ENCODE peak calls at places on chromosomes 16 and 17, in six cellular contexts. B, W, Z, A, D and Q are unnamed samples. For H3K4me1, the result is how much of the 10 kb centered on the place peaks cover.

GRCh38 chr17:29825604-29826003 is 104.4 kb downstream of the SSH2 start:
- ATAC-seq in W (no peak), A (peak), B (no peak), Z (no peak), D (no peak), Q (no peak)

GRCh38 chr17:45235071-45236001 is 13.7 kb downstream of the FMNL1 start:
- ATAC-seq in D (peak), B (no peak), A (peak), Z (peak), W (peak), Q (peak)

GRCh38 chr17:50660042-50660886 is 25.6 kb downstream of the ABCC3 start:
- ATAC-seq in W (no peak), A (peak), D (no peak), B (peak), Z (no peak), Q (peak)

GRCh38 chr16:66337434-66338188 is 28.9 kb upstream of the CDH5 start:
- ATAC-seq in A (peak), B (no peak), D (no peak), W (no peak), Z (no peak), Q (no peak)

GRCh38 chr16:6375471-6376075 is 957.1 kb upstream of the RBFOX1 start:
- ATAC-seq in D (no peak), W (no peak), A (no peak), Z (no peak), B (no peak), Q (no peak)

GRCh38 chr17:50765454-50766221 is 1.7 kb downstream of the ANKRD40CL start:
- ATAC-seq in D (peak), Z (no peak), W (no peak), A (peak), B (peak), Q (peak)

GRCh38 chr17:77526259-77526711 is 385.5 kb downstream of the SEC14L1 start:
- ATAC-seq in B (no peak), D (no peak), W (no peak), Z (no peak), A (no peak), Q (no peak)

GRCh38 chr16:29844575-29845331 is 18.3 kb downstream of the CDIPT start:
- ATAC-seq in A (no peak), Z (no peak), W (no peak), D (peak), B (peak), Q (peak)

GRCh38 chr17:66312912-66313311 is 10.5 kb downstream of the PRKCA start:
- ATAC-seq in W (no peak), D (no peak), B (no peak), Z (no peak), A (peak), Q (no peak)

GRCh38 chr16:76428858-76429257 is 151.7 kb downstream of the CNTNAP4 start:
- ATAC-seq in B (no peak), A (peak), W (no peak), D (no peak), Z (peak), Q (no peak)

GRCh38 chr16:75230471-75231110 is 11.8 kb downstream of the CTRB1 start:
- ATAC-seq in A (no peak), Z (no peak), B (no peak), W (no peak), D (no peak), Q (no peak)

GRCh38 chr17:83180996-83181481 is 101.6 kb downstream of the METRNL start:
- ATAC-seq in W (peak), D (no peak), A (no peak), B (no peak), Z (no peak), Q (no peak)

GRCh38 chr16:88694221-88695087 is 8.1 kb upstream of the SNAI3 start:
- ATAC-seq in Z (no peak), W (no peak), B (no peak), A (no peak), D (no peak), Q (no peak)

GRCh38 chr16:89418352-89418751 is 72.0 kb downstream of the ANKRD11 start:
- ATAC-seq in D (no peak), Z (no peak), A (no peak), W (no peak), B (no peak), Q (no peak)

GRCh38 chr16:22694887-22695382 is 119.0 kb upstream of the HS3ST2 start:
- ATAC-seq in A (peak), B (peak), Z (no peak), D (peak), W (no peak), Q (peak)

GRCh38 chr16:11581677-11582076 is 5.0 kb downstream of the LITAF start:
- ATAC-seq in Z (no peak), A (no peak), D (no peak), B (no peak), W (no peak), Q (no peak)

GRCh38 chr17:58617563-58617962 is 74.3 kb downstream of the TEX14 start:
- ATAC-seq in D (no peak), W (no peak), A (no peak), Z (no peak), B (no peak), Q (no peak)

GRCh38 chr16:48611329-48612137 is 1.6 kb upstream of the N4BP1 start:
- ATAC-seq in A (peak), B (no peak), W (no peak), Z (peak), D (no peak), Q (no peak)

GRCh38 chr17:8904201-8904600 is 36.7 kb upstream of the PIK3R6 start:
- ATAC-seq in Z (no peak), D (no peak), B (no peak), W (no peak), A (no peak), Q (no peak)

GRCh38 chr16:71201054-71201453 is 29.5 kb downstream of the HYDIN start:
- ATAC-seq in Z (no peak), A (no peak), B (no peak), D (no peak), W (no peak), Q (no peak)

GRCh38 chr17:17924131-17924856 is 47.9 kb downstream of the TOM1L2 start:
- ATAC-seq in A (no peak), Z (no peak), B (no peak), W (no peak), D (no peak), Q (no peak)
- H3K4me1 ChIP-seq in A (under half), Z (under half), B (under half), W (under half), D (under half), Q (under half)

GRCh38 chr17:42677012-42677857 is 441 bp upstream of the PLEKHH3 start:
- ATAC-seq in B (peak), A (peak), D (peak), W (peak), Z (peak), Q (peak)
- H3K4me1 ChIP-seq in B (under half), A (half or more), D (under half), W (half or more), Z (under half), Q (half or more)

GRCh38 chr17:81665205-81666091 is 957 bp downstream of the OXLD1 start:
- ATAC-seq in W (peak), A (peak), B (peak), Z (peak), D (peak), Q (no peak)
- H3K4me1 ChIP-seq in W (under half), A (under half), B (under half), Z (under half), D (under half), Q (under half)

DNA sequence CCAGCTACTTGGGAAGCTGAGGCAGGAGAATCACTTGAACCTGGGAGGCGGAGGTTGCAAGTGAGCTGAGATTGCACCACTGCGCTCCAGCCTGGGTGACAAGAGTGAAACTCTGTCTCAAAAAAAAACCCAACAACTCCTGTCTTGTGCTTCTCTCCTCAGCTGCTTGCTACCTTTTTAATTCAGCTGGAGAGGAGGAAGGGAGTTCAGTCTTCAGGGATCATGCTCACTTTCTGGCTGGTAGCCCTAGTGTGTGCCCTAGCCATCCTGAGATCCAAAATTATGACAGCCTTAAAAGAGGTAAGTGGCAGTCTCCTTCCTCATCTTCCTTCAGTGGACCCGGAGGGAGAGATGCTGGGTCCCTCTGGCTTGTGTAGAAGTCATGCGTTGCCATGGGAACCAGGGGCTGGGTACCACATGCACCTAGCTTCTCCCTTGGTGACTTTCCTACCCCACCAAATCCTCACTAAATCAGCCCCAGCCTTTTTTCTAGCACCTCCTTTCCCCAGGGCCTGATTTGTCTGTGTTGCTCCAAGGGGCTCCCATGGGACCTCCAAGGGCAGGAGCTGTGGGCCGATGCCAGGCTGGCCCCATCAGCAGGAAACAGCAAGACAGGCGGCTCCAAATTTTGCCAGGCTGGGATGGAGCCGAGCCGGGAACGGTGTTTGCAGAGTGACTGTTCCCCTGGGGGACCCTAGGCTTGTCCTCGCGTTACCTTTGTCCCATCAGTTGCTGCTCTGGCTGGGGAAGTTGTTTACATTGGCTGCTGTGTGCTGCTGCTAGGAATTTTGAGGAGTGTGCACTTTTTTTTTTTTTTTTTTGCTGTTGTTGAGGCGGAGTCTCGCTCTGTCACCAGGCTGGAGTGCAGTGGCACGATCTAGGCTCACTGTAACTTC is 65.2 kb downstream of the ABCC1 start:
- ATAC-seq in Z (no peak), D (peak), A (peak), B (peak), W (no peak), Q (peak)
- H3K4me1 ChIP-seq in Z (under half), D (under half), A (under half), B (under half), W (under half), Q (half or more)

DNA sequence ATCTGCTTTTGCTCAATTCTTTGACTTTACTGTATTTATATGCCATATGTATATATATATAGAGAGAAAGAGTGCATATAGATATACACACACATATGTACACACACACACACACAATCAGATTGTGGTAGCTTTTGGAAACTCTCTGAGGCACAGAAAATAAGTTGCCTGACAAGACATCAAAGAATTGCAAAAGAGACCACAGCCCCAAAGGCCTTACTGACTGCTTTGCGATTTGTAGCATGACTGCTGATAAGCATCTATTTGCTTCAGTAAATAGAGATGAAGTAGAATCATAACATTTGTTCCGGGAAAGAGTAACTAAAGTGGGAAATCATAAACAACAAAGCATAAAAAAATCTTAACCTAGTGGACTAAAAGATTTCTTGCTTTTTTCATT is 9.4 kb upstream of the AMZ2 start:
- ATAC-seq in B (no peak), A (no peak), Z (no peak), W (peak), D (no peak), Q (no peak)
- H3K4me1 ChIP-seq in B (under half), A (under half), Z (under half), W (under half), D (under half), Q (under half)

GRCh38 chr16:8736123-8736680 is 61.2 kb downstream of the TMEM186 start:
- ATAC-seq in B (no peak), W (no peak), Z (no peak), A (no peak), D (no peak), Q (no peak)
- H3K4me1 ChIP-seq in B (under half), W (under half), Z (under half), A (under half), D (under half), Q (under half)

GRCh38 chr17:17754719-17755686 is 73.7 kb downstream of the RAI1 start:
- ATAC-seq in W (no peak), A (no peak), Z (no peak), B (no peak), D (no peak), Q (no peak)
- H3K4me1 ChIP-seq in W (under half), A (under half), Z (under half), B (under half), D (under half), Q (under half)

GRCh38 chr16:69867796-69868565 is 83.2 kb upstream of the CLEC18A start:
- ATAC-seq in A (peak), W (no peak), B (no peak), Z (no peak), D (no peak), Q (no peak)

GRCh38 chr16:69871708-69872107 is 79.4 kb upstream of the CLEC18A start:
- ATAC-seq in D (no peak), B (no peak), Z (no peak), W (no peak), A (no peak), Q (no peak)

GRCh38 chr16:69872888-69873287 is 78.2 kb upstream of the CLEC18A start:
- ATAC-seq in A (no peak), Z (no peak), W (no peak), B (no peak), D (no peak), Q (no peak)

GRCh38 chr16:69870761-69871160 is 80.4 kb upstream of the CLEC18A start:
- ATAC-seq in W (no peak), B (no peak), Z (no peak), A (no peak), D (no peak), Q (no peak)

GRCh38 chr16:69873783-69874182 is 77.4 kb upstream of the CLEC18A start:
- ATAC-seq in W (no peak), B (no peak), Z (no peak), D (no peak), A (no peak), Q (no peak)
- H3K4me1 ChIP-seq in W (under half), B (under half), Z (under half), D (under half), A (under half), Q (under half)